ENCODE peak calls at places on chromosome 16, in four cellular contexts. One of them, this sample, is unnamed.

GRCh38 chr16:11677451-11677951 is 9.2 kb downstream of the SNN start:
- DNase-seq in HepG2: no peak
- DNase-seq in SK-N-SH: no peak
- DNase-seq in K562: no peak
- DNase-seq in this sample: no peak

GRCh38 chr16:62516001-62516400 is 479.8 kb upstream of the CDH8 start:
- DNase-seq in HepG2: no peak
- DNase-seq in SK-N-SH: no peak
- DNase-seq in K562: no peak
- DNase-seq in this sample: no peak

GRCh38 chr16:14399397-14400284 is 230.4 kb downstream of the PARN start:
- DNase-seq in HepG2: peak; percentile 99
- DNase-seq in SK-N-SH: no peak
- DNase-seq in K562: no peak
- DNase-seq in this sample: peak; percentile 60

GRCh38 chr16:12611006-12611477 is 192.6 kb downstream of the CPPED1 start:
- DNase-seq in HepG2: no peak
- DNase-seq in SK-N-SH: no peak
- DNase-seq in K562: no peak
- DNase-seq in this sample: no peak

GRCh38 chr16:50550035-50550434 is 1.8 kb downstream of the NKD1 start:
- DNase-seq in HepG2: no peak
- DNase-seq in SK-N-SH: no peak
- DNase-seq in K562: no peak
- DNase-seq in this sample: no peak

GRCh38 chr16:23317266-23317661 is 15.2 kb downstream of the SCNN1B start:
- DNase-seq in HepG2: no peak
- DNase-seq in SK-N-SH: no peak
- DNase-seq in K562: no peak
- DNase-seq in this sample: no peak

GRCh38 chr16:84548971-84549844 is 44.7 kb upstream of the MEAK7 start:
- DNase-seq in HepG2: no peak
- DNase-seq in SK-N-SH: peak; percentile 30
- DNase-seq in K562: no peak
- DNase-seq in this sample: no peak

GRCh38 chr16:3518292-3518982 is 17.6 kb downstream of the CLUAP1 start:
- DNase-seq in HepG2: no peak
- DNase-seq in SK-N-SH: no peak
- DNase-seq in K562: no peak
- DNase-seq in this sample: no peak

GRCh38 chr16:27246439-27246838 is 22.1 kb downstream of the NSMCE1 start:
- DNase-seq in HepG2: no peak
- DNase-seq in SK-N-SH: no peak
- DNase-seq in K562: no peak
- DNase-seq in this sample: no peak

GRCh38 chr16:9821331-9821730 is 360.9 kb downstream of the GRIN2A start:
- DNase-seq in HepG2: no peak
- DNase-seq in SK-N-SH: no peak
- DNase-seq in K562: no peak
- DNase-seq in this sample: no peak

GRCh38 chr16:8760021-8760420 is 37.4 kb downstream of the TMEM186 start:
- DNase-seq in HepG2: no peak
- DNase-seq in SK-N-SH: no peak
- DNase-seq in K562: no peak
- DNase-seq in this sample: no peak

GRCh38 chr16:4370570-4371480 is 823 bp upstream of the VASN start:
- DNase-seq in HepG2: peak; percentile 73
- DNase-seq in SK-N-SH: no peak
- DNase-seq in K562: peak; percentile 75
- DNase-seq in this sample: no peak

GRCh38 chr16:21646091-21646490 is 6.3 kb downstream of the IGSF6 start:
- DNase-seq in HepG2: no peak
- DNase-seq in SK-N-SH: no peak
- DNase-seq in K562: no peak
- DNase-seq in this sample: no peak
- TF ChIP-seq TAF1 in HepG2: no peak
- TF ChIP-seq TAF1 in SK-N-SH: no peak
- TF ChIP-seq TAF1 in K562: no peak
- TF ChIP-seq TAF1 in this sample: no peak

DNA sequence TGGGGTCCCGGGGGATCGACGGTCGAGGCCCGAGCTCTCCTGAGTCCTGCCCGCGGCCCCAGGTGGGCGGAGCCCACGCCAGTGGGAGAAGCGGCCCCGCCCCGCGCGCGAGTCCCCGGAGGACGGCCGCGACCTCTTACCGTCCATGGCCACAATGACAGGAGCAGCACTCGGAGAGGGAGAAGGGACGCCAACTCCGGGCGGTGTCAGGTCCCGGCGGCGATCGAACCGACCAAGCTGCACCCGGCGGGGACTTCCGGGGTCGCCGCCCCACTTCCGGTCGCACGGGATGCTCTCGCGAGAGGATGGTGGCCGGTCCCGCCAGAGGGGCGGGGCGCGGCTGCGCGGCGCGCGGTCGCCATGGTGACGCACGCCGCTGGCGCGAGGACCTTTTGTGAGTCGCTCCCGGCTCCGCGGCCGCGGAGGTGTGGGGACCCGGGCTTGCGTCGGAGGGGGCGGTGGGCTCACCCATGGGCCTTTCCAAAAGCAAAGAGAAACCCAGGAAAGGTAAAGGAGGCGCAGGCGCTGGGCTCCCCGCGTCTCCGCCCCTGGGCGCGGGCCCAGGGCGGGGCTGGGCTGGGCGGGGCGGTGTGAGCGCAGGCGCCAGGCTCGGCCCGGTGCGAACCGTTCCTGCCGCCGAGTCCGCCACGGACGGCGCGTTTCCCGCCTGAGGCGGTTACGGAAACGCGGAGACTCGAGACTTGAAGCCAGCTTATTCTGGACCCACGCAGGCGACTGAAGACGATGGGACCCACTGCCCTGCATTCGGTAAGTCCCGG is at the start of the genes CHMP1A and SPATA33:
- DNase-seq in HepG2: peak; percentile 78
- DNase-seq in SK-N-SH: peak; percentile 99
- DNase-seq in K562: peak; percentile 95
- DNase-seq in this sample: peak; percentile 45
- TF ChIP-seq REST in HepG2: no peak
- TF ChIP-seq REST in SK-N-SH: no peak
- TF ChIP-seq REST in K562: peak; percentile 73
- TF ChIP-seq REST in this sample: no peak

DNA sequence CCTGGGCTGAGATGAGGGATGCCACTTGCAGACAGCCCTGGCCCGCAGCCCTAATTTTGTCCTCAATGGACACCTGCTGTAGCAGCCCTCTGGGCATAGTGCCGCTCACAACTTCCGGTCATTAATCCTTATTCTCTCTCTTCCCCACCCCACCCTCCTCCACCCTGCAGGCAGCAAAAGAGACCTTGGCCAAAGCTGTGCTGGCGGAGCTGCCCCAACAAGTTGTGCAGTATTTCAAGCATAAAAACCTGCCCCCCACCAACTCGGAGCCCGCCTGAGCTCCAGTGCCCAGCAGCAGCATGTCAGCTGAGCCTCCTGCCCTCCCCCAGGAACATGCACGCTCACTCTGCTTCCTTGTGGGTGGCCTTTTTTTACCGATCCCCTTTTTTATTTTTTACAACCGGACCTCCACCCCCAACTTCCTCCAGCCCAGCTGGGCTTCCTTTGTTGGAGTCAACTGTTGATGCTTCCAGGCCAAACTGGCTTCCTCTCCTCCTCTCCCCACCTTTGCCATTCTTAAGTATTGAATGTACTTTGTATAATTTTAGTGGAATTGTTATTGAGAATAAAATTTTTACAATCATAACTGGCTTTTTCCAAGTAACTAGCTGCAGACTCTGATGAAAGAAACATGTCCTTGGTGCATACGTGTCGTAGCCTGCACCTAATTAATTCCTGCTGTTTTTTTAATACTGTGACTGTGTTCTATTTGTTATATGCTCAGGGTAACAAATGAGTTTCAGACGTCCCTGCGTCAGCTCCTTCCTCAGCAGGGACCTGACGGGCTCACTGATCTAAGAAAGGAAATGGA is 38.3 kb downstream of the PSME3IP1 start:
- DNase-seq in HepG2: no peak
- DNase-seq in SK-N-SH: peak; percentile 59
- DNase-seq in K562: no peak
- DNase-seq in this sample: no peak
- TF ChIP-seq TAF1 in HepG2: no peak
- TF ChIP-seq TAF1 in SK-N-SH: no peak
- TF ChIP-seq TAF1 in K562: no peak
- TF ChIP-seq TAF1 in this sample: no peak

GRCh38 chr16:19524866-19525723 is 1.4 kb downstream of the CCP110 start:
- DNase-seq in HepG2: no peak
- DNase-seq in SK-N-SH: peak; percentile 28
- DNase-seq in K562: no peak
- DNase-seq in this sample: peak; percentile 45

GRCh38 chr16:19523184-19523558 is 571 bp upstream of the CCP110 start:
- DNase-seq in HepG2: peak; percentile 46
- DNase-seq in SK-N-SH: no peak
- DNase-seq in K562: no peak
- DNase-seq in this sample: no peak

GRCh38 chr16:19522369-19523159 is 666 bp upstream of the GDE1 start:
- DNase-seq in HepG2: no peak
- DNase-seq in SK-N-SH: no peak
- DNase-seq in K562: no peak
- DNase-seq in this sample: no peak

GRCh38 chr16:19524356-19524865 is 669 bp downstream of the CCP110 start:
- DNase-seq in HepG2: no peak
- DNase-seq in SK-N-SH: peak; percentile 19
- DNase-seq in K562: no peak
- DNase-seq in this sample: no peak

DNA sequence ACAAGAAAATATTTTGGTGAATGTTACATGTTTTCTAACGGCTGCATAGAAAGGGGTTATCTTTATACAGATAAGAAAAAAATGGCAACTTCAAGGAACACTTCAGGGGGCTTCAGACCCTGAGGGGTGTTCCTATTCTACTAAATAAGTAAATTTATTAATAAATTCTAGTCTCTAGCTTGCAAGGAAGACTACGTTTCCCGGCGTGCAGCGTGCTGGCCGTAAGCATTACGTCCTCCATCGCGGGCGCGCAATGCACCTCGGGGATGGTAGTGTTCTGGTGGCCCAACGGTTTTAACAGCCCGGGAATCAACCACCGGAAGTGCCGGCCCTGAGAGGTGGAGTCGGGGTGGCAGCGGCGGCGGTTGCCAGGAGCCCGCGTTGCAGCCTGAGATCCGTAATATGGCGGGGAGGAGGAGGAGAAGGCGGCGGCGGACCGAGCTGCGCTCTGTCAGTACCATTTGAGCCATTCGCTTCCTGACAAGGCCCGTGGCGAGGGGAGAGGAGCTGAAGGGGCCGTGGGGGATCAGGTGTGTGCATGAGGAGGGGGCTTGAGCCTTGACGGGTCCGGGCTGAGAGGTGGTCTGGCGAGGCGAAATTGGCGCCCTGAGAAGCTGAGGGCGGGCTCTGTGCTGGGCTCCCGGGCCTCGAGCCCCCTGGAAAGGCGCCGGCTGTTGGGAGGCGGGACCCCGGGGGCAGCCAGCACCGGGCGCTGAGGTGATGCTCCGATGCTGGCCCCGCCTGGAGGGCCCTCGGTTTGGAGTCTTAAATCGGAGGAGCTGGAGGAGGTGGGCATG is at the start of gene CCP110:
- DNase-seq in HepG2: peak; percentile 98
- DNase-seq in SK-N-SH: peak; percentile 93
- DNase-seq in K562: peak; percentile 86
- DNase-seq in this sample: peak; percentile 79
- TF ChIP-seq REST in HepG2: no peak
- TF ChIP-seq REST in SK-N-SH: no peak
- TF ChIP-seq REST in K562: no peak
- TF ChIP-seq REST in this sample: no peak

GRCh38 chr16:70253291-70254094 is 1.8 kb upstream of the EXOSC6 start:
- DNase-seq in HepG2: peak; percentile 45
- DNase-seq in SK-N-SH: peak; percentile 62
- DNase-seq in K562: peak; percentile 44
- DNase-seq in this sample: no peak
- TF ChIP-seq TAF1 in HepG2: no peak
- TF ChIP-seq TAF1 in SK-N-SH: no peak
- TF ChIP-seq TAF1 in K562: no peak
- TF ChIP-seq TAF1 in this sample: no peak

GRCh38 chr16:30744146-30744545 is 4.1 kb upstream of the PHKG2 start:
- DNase-seq in HepG2: no peak
- DNase-seq in SK-N-SH: no peak
- DNase-seq in K562: no peak
- DNase-seq in this sample: no peak

GRCh38 chr16:30743690-30744089 is 4.5 kb upstream of the PHKG2 start:
- DNase-seq in HepG2: no peak
- DNase-seq in SK-N-SH: no peak
- DNase-seq in K562: no peak
- DNase-seq in this sample: no peak

GRCh38 chr16:30738984-30739951 is 9.0 kb upstream of the PHKG2 start:
- DNase-seq in HepG2: no peak
- DNase-seq in SK-N-SH: no peak
- DNase-seq in K562: no peak
- DNase-seq in this sample: no peak

GRCh38 chr16:30740364-30741251 is 7.6 kb upstream of the PHKG2 start:
- DNase-seq in HepG2: no peak
- DNase-seq in SK-N-SH: no peak
- DNase-seq in K562: peak; percentile 61
- DNase-seq in this sample: no peak

GRCh38 chr16:30741461-30741914 is 6.7 kb upstream of the PHKG2 start:
- DNase-seq in HepG2: peak; percentile 61
- DNase-seq in SK-N-SH: no peak
- DNase-seq in K562: no peak
- DNase-seq in this sample: no peak
- TF ChIP-seq REST in HepG2: no peak
- TF ChIP-seq REST in SK-N-SH: no peak
- TF ChIP-seq REST in K562: no peak
- TF ChIP-seq REST in this sample: no peak

This sample was measured in GM12878.